ENCODE peak calls at places on chromosomes 12 and 14, in four cellular contexts. One of them, this sample, is unnamed.
A peak's percentile ranks its signal among the peaks of the same experiment; 100 is the strongest.

GRCh38 chr12:71440393-71441349 is 1.1 kb downstream of the LGR5 start:
- DNase-seq in SK-N-SH: peak; percentile 62
- DNase-seq in H1: peak; percentile 65
- DNase-seq in K562: no peak
- DNase-seq in this sample: peak; percentile 34

GRCh38 chr12:87943666-87944065 is 85.5 kb downstream of the C12orf50 start:
- DNase-seq in H1: no peak
- DNase-seq in K562: no peak
- DNase-seq in SK-N-SH: no peak
- DNase-seq in this sample: no peak

GRCh38 chr12:107081778-107082177 is 11.6 kb downstream of the CRY1 start:
- DNase-seq in H1: no peak
- DNase-seq in SK-N-SH: no peak
- DNase-seq in K562: no peak
- DNase-seq in this sample: no peak

GRCh38 chr12:10634427-10634826 is 21.0 kb upstream of the MAGOHB start:
- DNase-seq in H1: no peak
- DNase-seq in K562: no peak
- DNase-seq in SK-N-SH: no peak
- DNase-seq in this sample: no peak

GRCh38 chr12:28144059-28144458 is 46.2 kb upstream of the CCDC91 start:
- DNase-seq in SK-N-SH: no peak
- DNase-seq in H1: no peak
- DNase-seq in K562: no peak
- DNase-seq in this sample: no peak

GRCh38 chr14:53929871-53930685 is 26.5 kb downstream of the BMP4 start:
- DNase-seq in H1: peak; percentile 84
- DNase-seq in K562: peak; percentile 9
- DNase-seq in SK-N-SH: no peak
- DNase-seq in this sample: peak; percentile 83

GRCh38 chr12:124756151-124756550 is 107.5 kb downstream of the SCARB1 start:
- DNase-seq in H1: no peak
- DNase-seq in K562: no peak
- DNase-seq in SK-N-SH: no peak
- DNase-seq in this sample: no peak

GRCh38 chr14:50025776-50026175 is 90.6 kb downstream of the VCPKMT start:
- DNase-seq in H1: no peak
- DNase-seq in K562: no peak
- DNase-seq in SK-N-SH: no peak
- DNase-seq in this sample: no peak

GRCh38 chr12:43480591-43480990 is 71.4 kb downstream of the ADAMTS20 start:
- DNase-seq in K562: no peak
- DNase-seq in H1: no peak
- DNase-seq in SK-N-SH: no peak
- DNase-seq in this sample: no peak

GRCh38 chr12:15050664-15051063 is 77.8 kb downstream of the PDE6H start:
- DNase-seq in H1: no peak
- DNase-seq in SK-N-SH: no peak
- DNase-seq in K562: no peak
- DNase-seq in this sample: no peak

GRCh38 chr14:73272393-73272792 is 35.1 kb downstream of the PAPLN start:
- DNase-seq in SK-N-SH: no peak
- DNase-seq in H1: no peak
- DNase-seq in K562: no peak
- DNase-seq in this sample: no peak

GRCh38 chr14:32469388-32470160 is 140.5 kb downstream of the AKAP6 start:
- DNase-seq in H1: no peak
- DNase-seq in SK-N-SH: no peak
- DNase-seq in K562: peak; percentile 5
- DNase-seq in this sample: no peak

GRCh38 chr14:34030864-34031263 is 80.0 kb upstream of the EGLN3 start:
- DNase-seq in H1: no peak
- DNase-seq in SK-N-SH: peak; percentile 29
- DNase-seq in K562: no peak
- DNase-seq in this sample: no peak

GRCh38 chr12:91813701-91814100 is 331.9 kb downstream of the BTG1 start:
- DNase-seq in K562: no peak
- DNase-seq in SK-N-SH: no peak
- DNase-seq in H1: no peak
- DNase-seq in this sample: no peak

GRCh38 chr12:58583956-58584355 is 336.3 kb downstream of the LRIG3 start:
- DNase-seq in K562: no peak
- DNase-seq in H1: no peak
- DNase-seq in SK-N-SH: no peak
- DNase-seq in this sample: no peak

GRCh38 chr12:3694673-3695072 is 58.2 kb downstream of the CRACR2A start:
- DNase-seq in K562: no peak
- DNase-seq in H1: no peak
- DNase-seq in SK-N-SH: no peak
- DNase-seq in this sample: no peak

GRCh38 chr12:74337951-74338350 is 199.7 kb upstream of the ATXN7L3B start:
- DNase-seq in K562: no peak
- DNase-seq in SK-N-SH: no peak
- DNase-seq in H1: no peak
- DNase-seq in this sample: no peak

GRCh38 chr12:127401005-127401404 is 866.0 kb upstream of the TMEM132C start:
- DNase-seq in K562: no peak
- DNase-seq in SK-N-SH: no peak
- DNase-seq in H1: no peak
- DNase-seq in this sample: no peak

GRCh38 chr12:106774808-106775524 is 484 bp downstream of the RIC8B start:
- DNase-seq in SK-N-SH: peak; percentile 74
- DNase-seq in K562: no peak
- DNase-seq in H1: no peak
- DNase-seq in this sample: no peak

GRCh38 chr12:116247377-116247776 is 30.1 kb downstream of the MED13L start:
- DNase-seq in K562: no peak
- DNase-seq in H1: no peak
- DNase-seq in SK-N-SH: no peak
- DNase-seq in this sample: no peak

GRCh38 chr12:104121001-104121400 is 17.0 kb downstream of the NFYB start:
- DNase-seq in K562: no peak
- DNase-seq in SK-N-SH: no peak
- DNase-seq in H1: no peak
- DNase-seq in this sample: no peak

GRCh38 chr14:104322531-104323466 is 184.4 kb downstream of the KIF26A start:
- DNase-seq in SK-N-SH: no peak
- DNase-seq in H1: no peak
- DNase-seq in K562: no peak
- DNase-seq in this sample: no peak

GRCh38 chr14:74566174-74567125 is 45.6 kb downstream of the LTBP2 start:
- DNase-seq in SK-N-SH: no peak
- DNase-seq in K562: no peak
- DNase-seq in H1: no peak
- DNase-seq in this sample: no peak

GRCh38 chr14:58966991-58967390 is 221.5 kb upstream of the DAAM1 start:
- DNase-seq in K562: no peak
- DNase-seq in SK-N-SH: no peak
- DNase-seq in H1: no peak
- DNase-seq in this sample: no peak

GRCh38 chr12:19186722-19187661 is 57.5 kb downstream of the PLEKHA5 start:
- DNase-seq in H1: no peak
- DNase-seq in K562: peak; percentile 25
- DNase-seq in SK-N-SH: peak; percentile 38
- DNase-seq in this sample: no peak

GRCh38 chr12:115943630-115944391 is 333.7 kb downstream of the MED13L start:
- DNase-seq in K562: no peak
- DNase-seq in H1: no peak
- DNase-seq in SK-N-SH: no peak
- DNase-seq in this sample: no peak

GRCh38 chr14:103699261-103699661 is 16.0 kb downstream of the XRCC3 start:
- DNase-seq in SK-N-SH: no peak
- DNase-seq in H1: no peak
- DNase-seq in K562: no peak
- DNase-seq in this sample: no peak

GRCh38 chr12:122099856-122100255 is 21.3 kb downstream of the MLXIP start:
- DNase-seq in SK-N-SH: no peak
- DNase-seq in H1: no peak
- DNase-seq in K562: no peak
- DNase-seq in this sample: no peak

GRCh38 chr14:91378945-91379932 is 38.4 kb downstream of the CCDC88C start:
- DNase-seq in H1: no peak
- DNase-seq in SK-N-SH: no peak
- DNase-seq in K562: no peak
- DNase-seq in this sample: no peak

GRCh38 chr12:53218551-53219114 is 11.6 kb upstream of the ITGB7 start:
- DNase-seq in H1: no peak
- DNase-seq in SK-N-SH: no peak
- DNase-seq in K562: peak; percentile 42
- DNase-seq in this sample: no peak

GRCh38 chr12:27505124-27505523 is 18.9 kb upstream of the PPFIBP1 start:
- DNase-seq in SK-N-SH: no peak
- DNase-seq in K562: no peak
- DNase-seq in H1: no peak
- DNase-seq in this sample: no peak

GRCh38 chr12:107327783-107328182 is 234.4 kb upstream of the CRY1 start:
- DNase-seq in K562: no peak
- DNase-seq in SK-N-SH: no peak
- DNase-seq in H1: no peak
- DNase-seq in this sample: no peak

GRCh38 chr12:124636138-124636968 is 68.9 kb upstream of the NCOR2 start:
- DNase-seq in H1: no peak
- DNase-seq in SK-N-SH: no peak
- DNase-seq in K562: peak; percentile 47
- DNase-seq in this sample: no peak

GRCh38 chr14:101980700-101981099 is 16.3 kb downstream of the DYNC1H1 start:
- DNase-seq in K562: no peak
- DNase-seq in SK-N-SH: no peak
- DNase-seq in H1: no peak
- DNase-seq in this sample: no peak

GRCh38 chr12:28158353-28158752 is 31.9 kb upstream of the CCDC91 start:
- DNase-seq in K562: no peak
- DNase-seq in SK-N-SH: no peak
- DNase-seq in H1: no peak
- DNase-seq in this sample: no peak

GRCh38 chr14:69713127-69713800 is 53.7 kb upstream of the SRSF5 start:
- DNase-seq in H1: peak; percentile 67
- DNase-seq in K562: no peak
- DNase-seq in SK-N-SH: no peak
- DNase-seq in this sample: peak; percentile 75

GRCh38 chr12:69096669-69097364 is 142.6 kb upstream of the CPSF6 start:
- DNase-seq in SK-N-SH: no peak
- DNase-seq in K562: no peak
- DNase-seq in H1: no peak
- DNase-seq in this sample: no peak

DNA sequence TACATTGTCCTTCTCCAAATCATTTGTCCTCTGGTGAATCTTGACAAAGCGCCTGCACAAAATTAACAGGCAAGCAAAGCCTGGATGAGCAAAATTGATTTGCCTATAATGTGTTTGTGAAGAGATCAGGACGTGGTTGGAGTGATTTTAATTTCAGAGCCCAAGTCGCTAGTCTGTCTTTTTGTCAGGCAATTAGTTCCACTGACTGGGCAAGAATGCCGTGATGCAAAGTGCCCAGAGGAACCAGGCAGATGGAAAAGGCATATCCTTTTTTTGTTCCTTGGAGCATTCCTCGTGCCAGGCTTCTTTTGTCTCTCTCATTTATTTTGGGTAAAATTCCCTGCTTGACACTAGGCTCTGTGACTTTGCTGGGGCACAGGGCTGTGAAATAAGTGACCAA is 65.9 kb upstream of the CCDC198 start:
- DNase-seq in K562: no peak
- DNase-seq in H1: no peak
- DNase-seq in SK-N-SH: no peak
- DNase-seq in this sample: no peak
- TF ChIP-seq TEAD4 in K562: no peak
- TF ChIP-seq TEAD4 in H1: no peak
- TF ChIP-seq TEAD4 in SK-N-SH: no peak
- TF ChIP-seq TEAD4 in this sample: no peak

DNA sequence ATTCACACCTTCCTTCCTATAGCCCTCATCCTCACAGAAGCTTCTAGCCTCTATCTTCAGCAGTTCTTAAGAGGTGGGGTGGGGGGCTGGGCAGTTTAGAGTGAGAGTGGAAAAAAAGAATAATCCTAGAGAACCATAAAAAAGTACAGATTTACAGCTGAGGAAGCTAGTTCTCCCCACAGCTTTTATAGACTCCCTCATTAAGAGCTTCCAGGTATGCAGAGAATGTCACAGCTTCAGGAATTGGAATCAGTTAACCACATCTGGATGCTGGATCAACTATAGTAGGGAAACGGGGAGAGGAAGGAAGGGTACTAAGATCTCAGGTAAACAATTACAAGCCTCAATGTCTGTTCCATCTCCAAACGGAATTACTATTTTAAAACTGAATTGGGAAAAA is 12.3 kb downstream of the GDF11 start:
- DNase-seq in H1: no peak
- DNase-seq in SK-N-SH: no peak
- DNase-seq in K562: no peak
- DNase-seq in this sample: no peak
- TF ChIP-seq TEAD4 in H1: peak; percentile 41
- TF ChIP-seq TEAD4 in SK-N-SH: no peak
- TF ChIP-seq TEAD4 in K562: no peak
- TF ChIP-seq TEAD4 in this sample: no peak

GRCh38 chr12:67354322-67354721 is 85.2 kb downstream of the CAND1 start:
- DNase-seq in H1: no peak
- DNase-seq in K562: no peak
- DNase-seq in SK-N-SH: no peak
- DNase-seq in this sample: no peak
- TF ChIP-seq TEAD4 in H1: no peak
- TF ChIP-seq TEAD4 in K562: no peak
- TF ChIP-seq TEAD4 in SK-N-SH: no peak
- TF ChIP-seq TEAD4 in this sample: no peak

GRCh38 chr14:35320472-35320871 is 28.3 kb downstream of the PSMA6 start:
- DNase-seq in K562: no peak
- DNase-seq in H1: no peak
- DNase-seq in SK-N-SH: no peak
- DNase-seq in this sample: no peak
- TF ChIP-seq TEAD4 in K562: no peak
- TF ChIP-seq TEAD4 in H1: no peak
- TF ChIP-seq TEAD4 in SK-N-SH: no peak
- TF ChIP-seq TEAD4 in this sample: no peak

GRCh38 chr14:100902792-100903191 is 730 bp downstream of the RTL1 start:
- DNase-seq in K562: no peak
- DNase-seq in H1: peak; percentile 47
- DNase-seq in SK-N-SH: peak; percentile 84
- DNase-seq in this sample: peak; percentile 10

GRCh38 chr14:100902295-100902694 is 1.2 kb downstream of the RTL1 start:
- DNase-seq in H1: peak; percentile 58
- DNase-seq in SK-N-SH: peak; percentile 65
- DNase-seq in K562: peak; percentile 39
- DNase-seq in this sample: peak; percentile 44

GRCh38 chr14:100899841-100900771 is 3.4 kb downstream of the RTL1 start:
- DNase-seq in K562: peak; percentile 28
- DNase-seq in SK-N-SH: peak; percentile 57
- DNase-seq in H1: peak; percentile 60
- DNase-seq in this sample: peak; percentile 21

GRCh38 chr14:100900837-100901390 is 2.6 kb downstream of the RTL1 start:
- DNase-seq in SK-N-SH: peak; percentile 81
- DNase-seq in K562: peak; percentile 70
- DNase-seq in H1: peak; percentile 87
- DNase-seq in this sample: peak; percentile 75

GRCh38 chr14:100901391-100902183 is 1.9 kb downstream of the RTL1 start:
- DNase-seq in SK-N-SH: peak; percentile 26
- DNase-seq in H1: peak; percentile 37
- DNase-seq in K562: no peak
- DNase-seq in this sample: peak; percentile 5
- TF ChIP-seq TEAD4 in SK-N-SH: no peak
- TF ChIP-seq TEAD4 in H1: no peak
- TF ChIP-seq TEAD4 in K562: no peak
- TF ChIP-seq TEAD4 in this sample: no peak

This sample was measured in WTC11.